ENCODE peak calls at places on chromosome 16, in five cellular contexts. O, F, Z, E and X are unnamed samples. For H3K4me1, the result is how much of the 10 kb centered on the place peaks cover.

GRCh38 chr16:86117756-86118155 is 218.8 kb downstream of the IRF8 start:
- DNase-seq in Z (no peak), E (no peak), F (no peak), O (no peak), X (no peak)

GRCh38 chr16:89506791-89507191 is 1.4 kb upstream of the SPG7 start:
- DNase-seq in Z (no peak), F (peak), E (peak), O (no peak), X (no peak)

GRCh38 chr16:22278841-22279240 is 18.4 kb upstream of the POLR3E start:
- DNase-seq in O (no peak), F (no peak), Z (no peak), E (peak), X (no peak)

GRCh38 chr16:86387461-86388440 is 122.6 kb upstream of the FOXF1 start:
- DNase-seq in F (no peak), E (no peak), O (no peak), Z (no peak), X (no peak)

GRCh38 chr16:81905277-81905676 is 106.0 kb downstream of the SDR42E1 start:
- DNase-seq in Z (no peak), F (no peak), O (no peak), E (no peak), X (no peak)

GRCh38 chr16:57537596-57538234 is 1.3 kb upstream of the CCDC102A start:
- DNase-seq in E (no peak), Z (no peak), O (no peak), F (no peak), X (peak)

GRCh38 chr16:8905795-8906591 is 23.8 kb downstream of the LITAFD start:
- DNase-seq in Z (no peak), O (no peak), F (no peak), E (no peak), X (no peak)

GRCh38 chr16:59385953-59386352 is 651.8 kb upstream of the GOT2 start:
- DNase-seq in F (no peak), O (no peak), Z (no peak), E (peak), X (no peak)

GRCh38 chr16:75306102-75306762 is 54.8 kb upstream of the BCAR1 start:
- DNase-seq in Z (peak), O (no peak), E (no peak), F (no peak), X (no peak)

GRCh38 chr16:74451951-74452758 is 30.9 kb upstream of the CLEC18B start:
- DNase-seq in O (peak), F (no peak), Z (no peak), E (no peak), X (no peak)

GRCh38 chr16:50251375-50252081 is 14.8 kb upstream of the ADCY7 start:
- DNase-seq in F (peak), E (no peak), O (no peak), Z (no peak), X (no peak)

GRCh38 chr16:88316151-88316550 is 66.6 kb upstream of the ZNF469 start:
- DNase-seq in O (no peak), E (peak), Z (no peak), F (no peak), X (no peak)

GRCh38 chr16:558298-559020 is 1.7 kb upstream of the PRR35 start:
- DNase-seq in O (no peak), Z (no peak), F (no peak), E (no peak), X (no peak)

GRCh38 chr16:67204076-67204475 is 5.1 kb downstream of the ELMO3 start:
- DNase-seq in F (no peak), O (no peak), E (no peak), Z (no peak), X (no peak)

GRCh38 chr16:30660424-30661251 is 2.4 kb downstream of the FBRS start:
- DNase-seq in E (no peak), F (peak), O (no peak), Z (no peak), X (no peak)

GRCh38 chr16:75593825-75594820 is 27.9 kb downstream of the GABARAPL2 start:
- DNase-seq in O (no peak), E (no peak), F (no peak), Z (no peak), X (no peak)

GRCh38 chr16:75457485-75458021 is 6.9 kb downstream of the TMEM170A start:
- DNase-seq in E (no peak), O (no peak), Z (no peak), F (no peak), X (no peak)

GRCh38 chr16:62276632-62277031 is 240.4 kb upstream of the CDH8 start:
- DNase-seq in O (no peak), Z (no peak), E (no peak), F (no peak), X (no peak)

GRCh38 chr16:62280556-62280955 is 244.3 kb upstream of the CDH8 start:
- DNase-seq in O (no peak), F (no peak), E (no peak), Z (no peak), X (no peak)

DNA sequence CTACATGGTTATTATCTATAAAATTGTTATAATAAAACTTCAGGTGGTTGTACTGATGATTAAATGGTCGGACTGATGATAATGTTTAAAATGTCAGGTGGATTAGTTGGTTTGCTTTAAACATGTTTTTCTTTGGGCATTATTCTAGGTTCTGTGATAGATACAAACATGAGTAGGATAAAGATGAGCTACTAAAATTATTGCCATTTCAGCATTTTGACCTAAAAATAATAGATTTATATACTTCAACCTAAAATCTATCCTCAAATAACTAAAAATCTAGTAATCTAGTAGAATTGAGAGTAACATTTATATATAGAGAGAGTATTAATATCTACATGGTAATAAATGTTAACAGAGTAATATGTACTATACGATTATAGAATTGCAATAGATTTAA is 241.7 kb upstream of the CDH8 start:
- DNase-seq in E (no peak), Z (no peak), F (no peak), O (no peak), X (no peak)
- TF ChIP-seq CTCF in E (no peak), Z (no peak), F (no peak), O (no peak), X (no peak)

GRCh38 chr16:21268236-21268635 is 9.9 kb downstream of the CRYM start:
- DNase-seq in E (no peak), O (no peak), Z (no peak), F (no peak), X (no peak)

GRCh38 chr16:21265104-21265825 is 12.8 kb downstream of the CRYM start:
- DNase-seq in F (no peak), E (peak), O (peak), Z (no peak), X (no peak)

GRCh38 chr16:21263640-21264211 is 14.4 kb downstream of the CRYM start:
- DNase-seq in O (no peak), E (no peak), F (no peak), Z (peak), X (no peak)

GRCh38 chr16:21264226-21265036 is 13.7 kb downstream of the CRYM start:
- DNase-seq in F (no peak), O (peak), Z (peak), E (peak), X (no peak)

GRCh38 chr16:21267298-21267697 is 10.8 kb downstream of the CRYM start:
- DNase-seq in O (no peak), Z (no peak), F (no peak), E (no peak), X (no peak)
- H3K27ac ChIP-seq in O (no peak), Z (no peak), F (no peak), E (no peak), X (no peak)

DNA sequence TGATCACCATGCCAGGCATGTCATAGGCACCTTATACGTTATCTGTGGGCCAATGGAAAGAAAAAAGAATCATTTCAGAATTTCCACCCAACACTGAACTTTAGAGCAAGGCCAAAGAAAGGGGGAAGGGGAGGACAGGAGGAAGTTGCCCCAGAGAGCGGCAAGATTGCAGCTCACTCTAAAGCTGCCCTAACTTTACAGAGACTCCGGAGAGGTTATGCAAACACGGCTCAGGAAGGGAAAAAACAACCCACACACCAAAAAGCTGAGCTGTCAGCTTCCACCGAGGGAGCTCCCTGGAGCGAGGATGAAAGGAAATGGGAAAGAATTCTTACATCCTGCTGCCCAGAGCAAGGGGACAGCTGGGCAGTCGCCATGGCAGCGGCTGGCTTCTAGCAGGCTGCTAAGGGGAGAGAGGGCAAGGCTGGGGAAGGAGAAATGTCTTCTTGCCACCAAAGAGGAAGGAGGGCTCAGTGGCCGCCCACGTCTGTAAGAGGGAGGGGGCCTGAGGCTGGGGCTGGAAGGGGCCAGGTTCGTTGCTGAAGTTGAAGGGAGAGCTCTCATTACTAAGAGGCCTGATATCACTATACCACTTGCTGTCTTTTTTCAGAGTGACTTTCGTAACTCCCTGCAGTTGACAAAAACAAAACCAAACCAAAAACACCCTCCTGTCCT is 18.2 kb downstream of the COTL1 start:
- DNase-seq in Z (no peak), O (peak), F (peak), E (peak), X (peak)
- H3K4me1 ChIP-seq in Z (under half), O (under half), F (under half), E (under half), X (half or more)

GRCh38 chr16:76729525-76729924 is 452.3 kb downstream of the CNTNAP4 start:
- DNase-seq in O (no peak), E (no peak), F (no peak), Z (no peak), X (no peak)
- TF ChIP-seq CTCF in O (no peak), E (no peak), F (no peak), Z (no peak), X (no peak)